ENCODE peak calls at places on chromosomes 16 and 17, in seven cellular contexts. F is HAP-1; W is IMR-90; E is fibroblast of lung; B is cardiac muscle cell; U is aorta; T is CD8-positive, alpha-beta T cell. C is an unnamed sample. For H3K4me1, the result is how much of the 10 kb centered on the place peaks cover.

GRCh38 chr16:86575754-86576557 is 2.4 kb upstream of the FOXL1 start:
- DNase-seq in F (peak), W (peak), E (peak), B (peak), U (peak), T (peak), C (no peak)

GRCh38 chr16:13307255-13307654 is 405.9 kb downstream of the SHISA9 start:
- DNase-seq in F (no peak), W (no peak), E (peak), B (no peak), U (no peak), T (no peak), C (no peak)

GRCh38 chr16:66603537-66604375 is 748 bp upstream of the CMTM3 start:
- DNase-seq in F (peak), W (peak), E (peak), B (peak), U (peak), T (peak), C (peak)

GRCh38 chr16:20884240-20884556 is 16.0 kb downstream of the DCUN1D3 start:
- DNase-seq in F (no peak), W (peak), E (peak), B (peak), U (no peak), T (no peak), C (no peak)

GRCh38 chr17:66487933-66488572 is 185.6 kb downstream of the PRKCA start:
- DNase-seq in F (no peak), W (no peak), E (no peak), B (no peak), U (no peak), T (no peak), C (no peak)

GRCh38 chr17:32783602-32784001 is 93.3 kb downstream of the MYO1D start:
- DNase-seq in F (peak), W (peak), E (peak), B (peak), U (no peak), T (no peak), C (no peak)

GRCh38 chr17:61646482-61646881 is 55.5 kb upstream of the NACA2 start:
- DNase-seq in F (no peak), W (no peak), E (no peak), B (no peak), U (no peak), T (no peak), C (no peak)

GRCh38 chr17:1047177-1047885 is 50.4 kb downstream of the TIMM22 start:
- DNase-seq in F (no peak), W (peak), E (peak), B (peak), U (peak), T (no peak), C (no peak)

GRCh38 chr16:5012887-5013286 is 20.8 kb downstream of the NAGPA start:
- DNase-seq in F (no peak), W (no peak), E (no peak), B (no peak), U (no peak), T (no peak), C (no peak)

GRCh38 chr16:23523321-23523720 is 13.0 kb upstream of the GGA2 start:
- DNase-seq in F (no peak), W (no peak), E (no peak), B (no peak), U (no peak), T (no peak), C (no peak)

GRCh38 chr16:10521681-10522274 is 58.6 kb downstream of the EMP2 start:
- DNase-seq in F (peak), W (peak), E (peak), B (peak), U (no peak), T (peak), C (no peak)

GRCh38 chr17:82291582-82292250 is 18.2 kb upstream of the CSNK1D start:
- DNase-seq in F (no peak), W (no peak), E (no peak), B (no peak), U (no peak), T (no peak), C (no peak)

GRCh38 chr17:10033982-10034381 is 128.9 kb upstream of the RCVRN start:
- DNase-seq in F (no peak), W (no peak), E (no peak), B (peak), U (no peak), T (no peak), C (no peak)

GRCh38 chr17:17445925-17446665 is 30.7 kb upstream of the MED9 start:
- DNase-seq in F (no peak), W (peak), E (peak), B (peak), U (no peak), T (no peak), C (no peak)

GRCh38 chr17:62653002-62653830 is 25.7 kb downstream of the MRC2 start:
- DNase-seq in F (peak), W (peak), E (peak), B (peak), U (peak), T (peak), C (peak)

DNA sequence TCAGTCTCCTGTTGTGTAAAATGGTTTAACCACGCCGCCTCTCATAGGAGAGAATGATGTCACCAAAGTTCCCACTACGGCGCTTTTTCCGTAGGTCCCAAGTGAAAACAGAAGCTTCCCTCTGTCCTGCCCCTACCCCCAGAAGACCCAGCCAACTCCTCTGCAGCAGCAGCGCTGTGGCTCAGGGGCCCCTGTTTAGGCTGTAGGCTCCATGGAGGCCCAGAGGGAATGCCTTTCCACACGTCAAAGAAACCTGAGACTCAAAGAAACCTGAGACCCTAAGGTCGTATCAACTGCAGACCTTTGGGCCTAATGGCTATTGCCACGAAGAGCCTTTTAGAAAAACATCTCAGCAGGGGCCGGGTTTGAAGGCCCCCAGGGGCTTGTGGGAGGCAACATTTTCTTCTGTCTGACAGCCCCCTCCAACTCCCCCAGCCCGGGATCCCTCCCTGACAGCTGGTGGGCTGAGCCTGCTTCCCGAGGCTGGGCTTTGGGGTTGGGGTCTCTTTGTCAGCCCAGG is 43.1 kb upstream of the MEAK7 start:
- DNase-seq in F (no peak), W (no peak), E (no peak), B (no peak), U (no peak), T (no peak), C (no peak)
- H3K4me1 ChIP-seq in F (under half), W (under half), E (under half), B (under half), U (under half), T (half or more), C (half or more)

GRCh38 chr16:31477220-31478216 is 5.4 kb upstream of the SLC5A2 start:
- DNase-seq in F (no peak), W (no peak), E (no peak), B (no peak), U (no peak), T (peak), C (peak)

GRCh38 chr16:31474778-31475738 is 3.1 kb downstream of the TGFB1I1 start:
- DNase-seq in F (no peak), W (no peak), E (no peak), B (no peak), U (no peak), T (no peak), C (no peak)

GRCh38 chr16:31474173-31474714 is 2.3 kb downstream of the TGFB1I1 start:
- DNase-seq in F (no peak), W (peak), E (peak), B (peak), U (no peak), T (no peak), C (no peak)

GRCh38 chr16:31475949-31476304 is 4.0 kb downstream of the TGFB1I1 start:
- DNase-seq in F (no peak), W (no peak), E (no peak), B (no peak), U (no peak), T (peak), C (no peak)

GRCh38 chr16:31476305-31477219 is 4.6 kb downstream of the TGFB1I1 start:
- DNase-seq in F (no peak), W (no peak), E (no peak), B (no peak), U (peak), T (peak), C (peak)
- H3K4me3 ChIP-seq in F (no peak), W (no peak), E (no peak), B (peak), U (no peak), T (peak), C (peak)

DNA sequence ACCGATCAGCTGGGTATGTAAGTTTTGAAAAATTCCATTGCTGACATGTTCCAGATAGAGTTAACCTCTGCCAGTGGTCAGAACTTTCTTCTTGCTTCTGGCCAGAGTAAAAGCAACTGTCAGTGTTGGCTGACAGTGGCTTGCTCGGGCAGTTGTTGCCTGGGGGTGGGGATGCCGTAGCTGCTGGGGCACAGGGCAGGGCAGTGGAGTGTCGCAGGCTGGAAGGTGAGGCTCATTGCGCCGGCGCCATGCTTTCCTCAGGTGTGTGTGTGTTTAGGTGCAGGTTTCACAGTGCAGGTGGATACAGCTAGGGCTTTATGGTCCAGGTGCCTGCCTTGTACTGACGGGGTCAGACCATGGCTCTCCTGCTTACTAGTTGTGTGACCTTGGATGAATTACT is 156.3 kb downstream of the SNX29 start:
- DNase-seq in F (no peak), W (no peak), E (no peak), B (no peak), U (no peak), T (no peak), C (no peak)
- H3K4me1 ChIP-seq in F (under half), W (under half), E (under half), B (under half), U (under half), T (under half), C (under half)

GRCh38 chr16:82629441-82630027 is 2.8 kb downstream of the CDH13 start:
- DNase-seq in F (peak), W (peak), E (peak), B (peak), U (no peak), T (no peak), C (no peak)
- H3K4me3 ChIP-seq in F (no peak), W (no peak), E (no peak), B (no peak), U (peak), T (no peak), C (no peak)

GRCh38 chr17:30812218-30813177 is 12.0 kb downstream of the CRLF3 start:
- DNase-seq in F (no peak), W (peak), E (peak), B (peak), U (no peak), T (no peak), C (no peak)

GRCh38 chr17:30809867-30810266 is 14.6 kb downstream of the CRLF3 start:
- DNase-seq in F (no peak), W (no peak), E (no peak), B (no peak), U (no peak), T (no peak), C (no peak)

GRCh38 chr17:30805944-30806456 is 18.5 kb downstream of the CRLF3 start:
- DNase-seq in F (peak), W (no peak), E (no peak), B (no peak), U (no peak), T (no peak), C (no peak)

DNA sequence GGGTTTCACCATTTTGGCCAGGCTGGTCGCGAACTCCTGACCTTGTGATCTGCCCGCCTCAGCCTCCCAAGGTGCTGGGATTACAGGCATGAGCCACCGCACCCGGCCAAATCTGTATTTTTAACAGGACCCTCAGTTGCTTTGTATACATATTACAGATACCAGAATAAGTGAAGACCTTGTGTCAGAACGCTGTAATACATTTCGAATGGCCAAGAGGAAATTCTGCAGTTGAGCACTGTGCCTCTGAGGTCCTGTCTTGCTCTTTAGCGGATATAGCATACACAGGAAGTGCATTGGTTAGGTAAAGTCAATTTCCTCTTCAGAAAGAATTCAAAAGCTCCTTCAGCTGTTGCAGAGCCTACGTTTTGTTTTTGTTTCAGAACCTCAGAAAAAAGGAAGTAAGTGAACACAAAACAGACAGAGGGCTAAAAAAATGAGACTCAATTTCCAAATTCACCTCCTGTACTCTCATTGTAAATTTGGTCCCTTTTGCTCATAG is 15.7 kb downstream of the CRLF3 start:
- DNase-seq in F (no peak), W (no peak), E (no peak), B (no peak), U (no peak), T (peak), C (no peak)
- H3K4me1 ChIP-seq in F (under half), W (under half), E (under half), B (under half), U (under half), T (half or more), C (half or more)

C was measured in CD8-positive, alpha-beta memory T cell.